ENCODE peak calls at places on chromosomes 6 and 20, in seven cellular contexts. U is uterus; A is left ventricle myocardium inferior; Q is naive thymus-derived CD4-positive, alpha-beta T cell; N is IMR-90; H is cardiac muscle cell; Y is aorta. O is an unnamed sample.

GRCh38 chr6:152380993-152381898 is 255.9 kb downstream of the SYNE1 start:
- DNase-seq in Y (peak; percentile 89), N (peak; percentile 97), H (peak; percentile 95), A (peak; percentile 71), Q (no peak), U (peak; percentile 85), O (no peak)

GRCh38 chr6:150503041-150503440 is 96.6 kb upstream of the PLEKHG1 start:
- DNase-seq in Q (no peak), Y (no peak), N (no peak), H (no peak), U (no peak), A (no peak), O (no peak)

GRCh38 chr20:23226612-23227265 is 123.9 kb upstream of the NXT1 start:
- DNase-seq in U (no peak), A (no peak), Y (no peak), H (no peak), Q (no peak), N (peak; percentile 41), O (no peak)

GRCh38 chr6:41161380-41161779 is 1.5 kb downstream of the TREM2 start:
- DNase-seq in Y (no peak), A (no peak), U (no peak), Q (no peak), N (no peak), H (no peak), O (no peak)

GRCh38 chr6:133761706-133762105 is 127.2 kb upstream of the TCF21 start:
- DNase-seq in Q (no peak), A (no peak), Y (no peak), H (peak; percentile 18), N (peak; percentile 81), U (no peak), O (no peak)

GRCh38 chr20:4740774-4741431 is 19.2 kb downstream of the PRND start:
- DNase-seq in H (peak; percentile 59), Y (peak; percentile 68), A (peak; percentile 28), N (peak; percentile 38), U (peak; percentile 37), Q (peak; percentile 33), O (peak; percentile 33)

GRCh38 chr20:40691566-40692239 is 2.7 kb upstream of the MAFB start:
- DNase-seq in U (no peak), Q (no peak), N (no peak), Y (no peak), A (no peak), H (no peak), O (no peak)

GRCh38 chr20:51680067-51680749 is 88.0 kb downstream of the ATP9A start:
- DNase-seq in U (no peak), A (no peak), Y (no peak), H (no peak), Q (no peak), N (no peak), O (no peak)

GRCh38 chr6:25452027-25452426 is 172.9 kb downstream of the CARMIL1 start:
- DNase-seq in A (no peak), Y (no peak), H (no peak), Q (no peak), U (no peak), N (no peak), O (no peak)

GRCh38 chr6:91193446-91193845 is 606.6 kb upstream of the MAP3K7 start:
- DNase-seq in Q (no peak), U (no peak), N (no peak), Y (no peak), A (no peak), H (no peak), O (no peak)

GRCh38 chr6:152160346-152160745 is 352.9 kb downstream of the ESR1 start:
- DNase-seq in U (no peak), A (no peak), H (no peak), Q (no peak), Y (no peak), N (no peak), O (no peak)

GRCh38 chr6:84013931-84014330 is 19.6 kb upstream of the MRAP2 start:
- DNase-seq in U (no peak), Q (no peak), H (no peak), N (no peak), Y (no peak), A (no peak), O (no peak)

GRCh38 chr6:3447005-3447404 is 9.8 kb downstream of the SLC22A23 start:
- DNase-seq in Q (no peak), Y (no peak), A (no peak), H (no peak), U (no peak), N (no peak), O (no peak)

GRCh38 chr20:42484790-42485365 is 704.8 kb downstream of the PTPRT start:
- DNase-seq in A (no peak), Q (no peak), N (no peak), H (no peak), U (no peak), Y (no peak), O (no peak)

GRCh38 chr20:11935754-11936551 is 18.3 kb downstream of the BTBD3 start:
- DNase-seq in N (no peak), U (no peak), Y (no peak), A (no peak), H (no peak), Q (no peak), O (no peak)

GRCh38 chr6:138576303-138576702 is 77.0 kb upstream of the NHSL1 start:
- DNase-seq in A (no peak), Y (no peak), N (no peak), H (no peak), U (no peak), Q (no peak), O (no peak)

GRCh38 chr6:157774153-157775135 is 48.6 kb upstream of the SNX9 start:
- DNase-seq in U (no peak), N (no peak), Q (no peak), H (peak; percentile 46), Y (no peak), A (no peak), O (no peak)

GRCh38 chr6:150739711-150740349 is 125.7 kb upstream of the MTHFD1L start:
- DNase-seq in H (no peak), Q (no peak), N (no peak), Y (no peak), A (no peak), U (no peak), O (no peak)

GRCh38 chr6:8499540-8499939 is 64.2 kb upstream of the SLC35B3 start:
- DNase-seq in Y (no peak), U (no peak), N (no peak), A (no peak), H (peak; percentile 1), Q (no peak), O (no peak)

GRCh38 chr20:41627611-41628244 is 9.6 kb upstream of the CHD6 start:
- DNase-seq in A (no peak), H (no peak), N (no peak), U (no peak), Q (no peak), Y (no peak), O (no peak)

GRCh38 chr20:2946988-2947961 is 74.0 kb downstream of the PTPRA start:
- DNase-seq in U (no peak), Q (no peak), H (peak; percentile 93), Y (no peak), N (peak; percentile 75), A (no peak), O (no peak)

GRCh38 chr20:47007826-47008655 is 113.4 kb downstream of the EYA2 start:
- DNase-seq in H (no peak), A (no peak), U (no peak), Y (no peak), Q (no peak), N (no peak), O (no peak)

GRCh38 chr20:46631212-46631869 is 19.9 kb downstream of the SLC13A3 start:
- DNase-seq in Q (no peak), Y (no peak), U (no peak), A (no peak), N (peak; percentile 15), H (peak; percentile 57), O (no peak)

GRCh38 chr6:157226026-157226639 is 97.2 kb downstream of the TMEM242 start:
- DNase-seq in N (peak; percentile 39), U (peak; percentile 71), A (no peak), Y (no peak), H (peak; percentile 95), Q (no peak), O (no peak)

GRCh38 chr6:135230702-135231468 is 49.8 kb downstream of the MYB start:
- DNase-seq in N (no peak), Y (no peak), H (peak; percentile 35), Q (no peak), A (no peak), U (no peak), O (no peak)

GRCh38 chr6:53793318-53793975 is 1.4 kb upstream of the LRRC1 start:
- DNase-seq in Y (peak; percentile 63), H (peak; percentile 68), N (peak; percentile 61), A (no peak), Q (no peak), U (peak; percentile 28), O (peak; percentile 4)

GRCh38 chr20:44355503-44356352 is at the start of gene HNF4A:
- DNase-seq in H (no peak), N (no peak), Q (no peak), Y (no peak), A (no peak), U (no peak), O (no peak)
- H3K4me3 ChIP-seq in H (no peak within 1 kb of the TSS), N (no peak within 1 kb of the TSS), Q (no peak within 1 kb of the TSS), Y (no peak within 1 kb of the TSS), A (no peak within 1 kb of the TSS), U (no peak within 1 kb of the TSS), O (no peak within 1 kb of the TSS)

GRCh38 chr20:10897341-10897740 is 223.5 kb upstream of the JAG1 start:
- DNase-seq in Q (no peak), H (no peak), Y (no peak), A (no peak), U (no peak), N (no peak), O (no peak)
- H3K4me1 ChIP-seq in Q (no peaks in the 10 kb centered on the region), H (peaks cover 11% of the 10 kb centered on the region), Y (no peaks in the 10 kb centered on the region), A (peaks cover 7% of the 10 kb centered on the region), U (no peaks in the 10 kb centered on the region), N (no peaks in the 10 kb centered on the region), O (no peaks in the 10 kb centered on the region)

GRCh38 chr20:32216396-32217142 is 8.9 kb downstream of the POFUT1 start:
- DNase-seq in Q (no peak), A (no peak), H (no peak), Y (no peak), U (no peak), N (no peak), O (no peak)

GRCh38 chr20:32213870-32214269 is 6.2 kb downstream of the POFUT1 start:
- DNase-seq in U (no peak), N (no peak), H (no peak), Y (no peak), A (no peak), Q (no peak), O (no peak)

GRCh38 chr20:32218156-32218900 is 10.6 kb downstream of the POFUT1 start:
- DNase-seq in Y (no peak), H (no peak), U (no peak), Q (no peak), N (no peak), A (no peak), O (no peak)

GRCh38 chr20:32215147-32215546 is 7.5 kb downstream of the POFUT1 start:
- DNase-seq in U (no peak), H (no peak), Q (no peak), N (no peak), A (no peak), Y (no peak), O (no peak)

GRCh38 chr20:32215729-32216128 is 8.0 kb downstream of the POFUT1 start:
- DNase-seq in H (no peak), A (no peak), Q (no peak), U (no peak), N (no peak), Y (no peak), O (no peak)
- H3K27ac ChIP-seq in H (no peak overlapping the region), A (no peak overlapping the region), Q (no peak overlapping the region), U (no peak overlapping the region), N (no peak overlapping the region), Y (no peak overlapping the region), O (no peak overlapping the region)

GRCh38 chr6:28725890-28726348 is 197.9 kb downstream of the TRIM27 start:
- DNase-seq in H (no peak), Y (no peak), A (no peak), U (no peak), N (peak; percentile 35), Q (no peak), O (no peak)
- H3K4me3 ChIP-seq in H (no peak overlapping the region), Y (no peak overlapping the region), A (no peak overlapping the region), U (no peak overlapping the region), N (no peak overlapping the region), Q (no peak overlapping the region), O (no peak overlapping the region)